ENCODE peak calls at places on chromosomes 16 and 17, in ten cellular contexts. One of them, this sample, is unnamed.

GRCh38 chr17:42052478-42052877 is 2.1 kb upstream of the C17orf113 start:
- DNase-seq in activated gamma-delta T cell treated with anti-CD3 and anti-CD28 coated beads, Interleukin-2, amount 50 U/mL, for 16 hours: no peak
- DNase-seq in cardiac fibroblast: no peak
- DNase-seq in Karpas-422: no peak
- DNase-seq in GDM1: no peak
- DNase-seq in T-cell: no peak
- DNase-seq in SK-N-DZ: no peak
- DNase-seq in mucosa of descending colon: no peak
- DNase-seq in ELR: no peak
- DNase-seq in activated T-helper 1 cell treated with anti-CD3 and anti-CD28 coated beads, Interleukin-12 subunit alpha, Interleukin-12 subunit beta, Interleukin-2, Interleukin-4 antibody, amounts not matched to agents 30 ng/mL and 10 ng/mL and 1 ng/mL, durations not matched to agents 14 hours and 24 hours and 36 hours: no peak
- DNase-seq in this sample: no peak

GRCh38 chr16:7086842-7087616 is 245.6 kb upstream of the RBFOX1 start:
- DNase-seq in mucosa of descending colon: no peak
- DNase-seq in GDM1: no peak
- DNase-seq in cardiac fibroblast: no peak
- DNase-seq in SK-N-DZ: peak
- DNase-seq in Karpas-422: no peak
- DNase-seq in T-cell: no peak
- DNase-seq in ELR: no peak
- DNase-seq in activated T-helper 1 cell treated with anti-CD3 and anti-CD28 coated beads, Interleukin-12 subunit alpha, Interleukin-12 subunit beta, Interleukin-2, Interleukin-4 antibody, amounts not matched to agents 30 ng/mL and 10 ng/mL and 1 ng/mL, durations not matched to agents 14 hours and 24 hours and 36 hours: no peak
- DNase-seq in activated gamma-delta T cell treated with anti-CD3 and anti-CD28 coated beads, Interleukin-2, amount 50 U/mL, for 16 hours: no peak
- DNase-seq in this sample: no peak

GRCh38 chr16:49019826-49020401 is 261.7 kb downstream of the CBLN1 start:
- DNase-seq in activated gamma-delta T cell treated with anti-CD3 and anti-CD28 coated beads, Interleukin-2, amount 50 U/mL, for 16 hours: no peak
- DNase-seq in cardiac fibroblast: no peak
- DNase-seq in GDM1: no peak
- DNase-seq in ELR: no peak
- DNase-seq in SK-N-DZ: no peak
- DNase-seq in mucosa of descending colon: no peak
- DNase-seq in T-cell: no peak
- DNase-seq in activated T-helper 1 cell treated with anti-CD3 and anti-CD28 coated beads, Interleukin-12 subunit alpha, Interleukin-12 subunit beta, Interleukin-2, Interleukin-4 antibody, amounts not matched to agents 30 ng/mL and 10 ng/mL and 1 ng/mL, durations not matched to agents 14 hours and 24 hours and 36 hours: no peak
- DNase-seq in Karpas-422: no peak
- DNase-seq in this sample: no peak

GRCh38 chr17:18356624-18357023 is 6.7 kb downstream of the SHMT1 start:
- DNase-seq in SK-N-DZ: no peak
- DNase-seq in activated T-helper 1 cell treated with anti-CD3 and anti-CD28 coated beads, Interleukin-12 subunit alpha, Interleukin-12 subunit beta, Interleukin-2, Interleukin-4 antibody, amounts not matched to agents 30 ng/mL and 10 ng/mL and 1 ng/mL, durations not matched to agents 14 hours and 24 hours and 36 hours: no peak
- DNase-seq in ELR: no peak
- DNase-seq in T-cell: no peak
- DNase-seq in Karpas-422: no peak
- DNase-seq in GDM1: no peak
- DNase-seq in mucosa of descending colon: no peak
- DNase-seq in activated gamma-delta T cell treated with anti-CD3 and anti-CD28 coated beads, Interleukin-2, amount 50 U/mL, for 16 hours: no peak
- DNase-seq in cardiac fibroblast: peak
- DNase-seq in this sample: no peak

GRCh38 chr16:5325932-5326331 is 228.3 kb upstream of the EEF2KMT start:
- DNase-seq in cardiac fibroblast: no peak
- DNase-seq in T-cell: no peak
- DNase-seq in ELR: no peak
- DNase-seq in mucosa of descending colon: no peak
- DNase-seq in activated gamma-delta T cell treated with anti-CD3 and anti-CD28 coated beads, Interleukin-2, amount 50 U/mL, for 16 hours: no peak
- DNase-seq in GDM1: no peak
- DNase-seq in SK-N-DZ: no peak
- DNase-seq in activated T-helper 1 cell treated with anti-CD3 and anti-CD28 coated beads, Interleukin-12 subunit alpha, Interleukin-12 subunit beta, Interleukin-2, Interleukin-4 antibody, amounts not matched to agents 30 ng/mL and 10 ng/mL and 1 ng/mL, durations not matched to agents 14 hours and 24 hours and 36 hours: no peak
- DNase-seq in Karpas-422: no peak
- DNase-seq in this sample: no peak

GRCh38 chr17:40862985-40863733 is 3.9 kb downstream of the KRT12 start:
- DNase-seq in Karpas-422: no peak
- DNase-seq in SK-N-DZ: peak
- DNase-seq in GDM1: no peak
- DNase-seq in activated T-helper 1 cell treated with anti-CD3 and anti-CD28 coated beads, Interleukin-12 subunit alpha, Interleukin-12 subunit beta, Interleukin-2, Interleukin-4 antibody, amounts not matched to agents 30 ng/mL and 10 ng/mL and 1 ng/mL, durations not matched to agents 14 hours and 24 hours and 36 hours: no peak
- DNase-seq in mucosa of descending colon: no peak
- DNase-seq in activated gamma-delta T cell treated with anti-CD3 and anti-CD28 coated beads, Interleukin-2, amount 50 U/mL, for 16 hours: no peak
- DNase-seq in ELR: no peak
- DNase-seq in cardiac fibroblast: peak
- DNase-seq in T-cell: no peak
- DNase-seq in this sample: peak

GRCh38 chr17:78709688-78710290 is 72.3 kb downstream of the CYTH1 start:
- DNase-seq in SK-N-DZ: peak
- DNase-seq in Karpas-422: no peak
- DNase-seq in GDM1: no peak
- DNase-seq in ELR: no peak
- DNase-seq in mucosa of descending colon: no peak
- DNase-seq in cardiac fibroblast: no peak
- DNase-seq in activated gamma-delta T cell treated with anti-CD3 and anti-CD28 coated beads, Interleukin-2, amount 50 U/mL, for 16 hours: no peak
- DNase-seq in activated T-helper 1 cell treated with anti-CD3 and anti-CD28 coated beads, Interleukin-12 subunit alpha, Interleukin-12 subunit beta, Interleukin-2, Interleukin-4 antibody, amounts not matched to agents 30 ng/mL and 10 ng/mL and 1 ng/mL, durations not matched to agents 14 hours and 24 hours and 36 hours: no peak
- DNase-seq in T-cell: no peak
- DNase-seq in this sample: no peak

GRCh38 chr16:457732-458400 is 32.4 kb downstream of the RAB11FIP3 start:
- DNase-seq in mucosa of descending colon: no peak
- DNase-seq in Karpas-422: no peak
- DNase-seq in T-cell: no peak
- DNase-seq in SK-N-DZ: no peak
- DNase-seq in GDM1: no peak
- DNase-seq in ELR: peak
- DNase-seq in activated T-helper 1 cell treated with anti-CD3 and anti-CD28 coated beads, Interleukin-12 subunit alpha, Interleukin-12 subunit beta, Interleukin-2, Interleukin-4 antibody, amounts not matched to agents 30 ng/mL and 10 ng/mL and 1 ng/mL, durations not matched to agents 14 hours and 24 hours and 36 hours: no peak
- DNase-seq in cardiac fibroblast: peak
- DNase-seq in activated gamma-delta T cell treated with anti-CD3 and anti-CD28 coated beads, Interleukin-2, amount 50 U/mL, for 16 hours: no peak
- DNase-seq in this sample: peak

GRCh38 chr17:10622610-10623485 is 34.3 kb downstream of the MYH3 start:
- DNase-seq in mucosa of descending colon: no peak
- DNase-seq in GDM1: no peak
- DNase-seq in activated T-helper 1 cell treated with anti-CD3 and anti-CD28 coated beads, Interleukin-12 subunit alpha, Interleukin-12 subunit beta, Interleukin-2, Interleukin-4 antibody, amounts not matched to agents 30 ng/mL and 10 ng/mL and 1 ng/mL, durations not matched to agents 14 hours and 24 hours and 36 hours: no peak
- DNase-seq in activated gamma-delta T cell treated with anti-CD3 and anti-CD28 coated beads, Interleukin-2, amount 50 U/mL, for 16 hours: no peak
- DNase-seq in T-cell: no peak
- DNase-seq in Karpas-422: no peak
- DNase-seq in cardiac fibroblast: no peak
- DNase-seq in ELR: peak
- DNase-seq in SK-N-DZ: no peak
- DNase-seq in this sample: no peak

GRCh38 chr17:2952174-2952845 is 111.1 kb downstream of the OR1D5 start:
- DNase-seq in SK-N-DZ: no peak
- DNase-seq in activated T-helper 1 cell treated with anti-CD3 and anti-CD28 coated beads, Interleukin-12 subunit alpha, Interleukin-12 subunit beta, Interleukin-2, Interleukin-4 antibody, amounts not matched to agents 30 ng/mL and 10 ng/mL and 1 ng/mL, durations not matched to agents 14 hours and 24 hours and 36 hours: no peak
- DNase-seq in cardiac fibroblast: no peak
- DNase-seq in Karpas-422: no peak
- DNase-seq in ELR: no peak
- DNase-seq in activated gamma-delta T cell treated with anti-CD3 and anti-CD28 coated beads, Interleukin-2, amount 50 U/mL, for 16 hours: no peak
- DNase-seq in T-cell: no peak
- DNase-seq in mucosa of descending colon: no peak
- DNase-seq in GDM1: no peak
- DNase-seq in this sample: no peak

GRCh38 chr17:82388223-82388921 is 16.8 kb downstream of the UTS2R start:
- DNase-seq in T-cell: no peak
- DNase-seq in ELR: peak
- DNase-seq in activated T-helper 1 cell treated with anti-CD3 and anti-CD28 coated beads, Interleukin-12 subunit alpha, Interleukin-12 subunit beta, Interleukin-2, Interleukin-4 antibody, amounts not matched to agents 30 ng/mL and 10 ng/mL and 1 ng/mL, durations not matched to agents 14 hours and 24 hours and 36 hours: no peak
- DNase-seq in SK-N-DZ: no peak
- DNase-seq in mucosa of descending colon: peak
- DNase-seq in Karpas-422: no peak
- DNase-seq in GDM1: no peak
- DNase-seq in activated gamma-delta T cell treated with anti-CD3 and anti-CD28 coated beads, Interleukin-2, amount 50 U/mL, for 16 hours: no peak
- DNase-seq in cardiac fibroblast: no peak
- DNase-seq in this sample: peak

GRCh38 chr16:81530814-81531213 is 86.2 kb downstream of the CMIP start:
- DNase-seq in Karpas-422: no peak
- DNase-seq in GDM1: no peak
- DNase-seq in activated gamma-delta T cell treated with anti-CD3 and anti-CD28 coated beads, Interleukin-2, amount 50 U/mL, for 16 hours: no peak
- DNase-seq in ELR: no peak
- DNase-seq in cardiac fibroblast: no peak
- DNase-seq in activated T-helper 1 cell treated with anti-CD3 and anti-CD28 coated beads, Interleukin-12 subunit alpha, Interleukin-12 subunit beta, Interleukin-2, Interleukin-4 antibody, amounts not matched to agents 30 ng/mL and 10 ng/mL and 1 ng/mL, durations not matched to agents 14 hours and 24 hours and 36 hours: no peak
- DNase-seq in T-cell: no peak
- DNase-seq in SK-N-DZ: no peak
- DNase-seq in mucosa of descending colon: no peak
- DNase-seq in this sample: no peak

GRCh38 chr17:31413871-31414589 is 22.6 kb downstream of the RAB11FIP4 start:
- DNase-seq in SK-N-DZ: no peak
- DNase-seq in Karpas-422: no peak
- DNase-seq in mucosa of descending colon: peak
- DNase-seq in activated gamma-delta T cell treated with anti-CD3 and anti-CD28 coated beads, Interleukin-2, amount 50 U/mL, for 16 hours: no peak
- DNase-seq in T-cell: no peak
- DNase-seq in ELR: peak
- DNase-seq in GDM1: no peak
- DNase-seq in cardiac fibroblast: peak
- DNase-seq in activated T-helper 1 cell treated with anti-CD3 and anti-CD28 coated beads, Interleukin-12 subunit alpha, Interleukin-12 subunit beta, Interleukin-2, Interleukin-4 antibody, amounts not matched to agents 30 ng/mL and 10 ng/mL and 1 ng/mL, durations not matched to agents 14 hours and 24 hours and 36 hours: no peak
- DNase-seq in this sample: no peak

GRCh38 chr17:29648005-29648404 is 25.3 kb upstream of the CORO6 start:
- DNase-seq in ELR: no peak
- DNase-seq in mucosa of descending colon: no peak
- DNase-seq in Karpas-422: no peak
- DNase-seq in GDM1: no peak
- DNase-seq in SK-N-DZ: no peak
- DNase-seq in activated T-helper 1 cell treated with anti-CD3 and anti-CD28 coated beads, Interleukin-12 subunit alpha, Interleukin-12 subunit beta, Interleukin-2, Interleukin-4 antibody, amounts not matched to agents 30 ng/mL and 10 ng/mL and 1 ng/mL, durations not matched to agents 14 hours and 24 hours and 36 hours: no peak
- DNase-seq in activated gamma-delta T cell treated with anti-CD3 and anti-CD28 coated beads, Interleukin-2, amount 50 U/mL, for 16 hours: no peak
- DNase-seq in cardiac fibroblast: no peak
- DNase-seq in T-cell: no peak
- DNase-seq in this sample: no peak

GRCh38 chr17:72530409-72530808 is 409.6 kb downstream of the SOX9 start:
- DNase-seq in cardiac fibroblast: no peak
- DNase-seq in activated gamma-delta T cell treated with anti-CD3 and anti-CD28 coated beads, Interleukin-2, amount 50 U/mL, for 16 hours: no peak
- DNase-seq in Karpas-422: no peak
- DNase-seq in SK-N-DZ: no peak
- DNase-seq in T-cell: no peak
- DNase-seq in mucosa of descending colon: no peak
- DNase-seq in GDM1: no peak
- DNase-seq in activated T-helper 1 cell treated with anti-CD3 and anti-CD28 coated beads, Interleukin-12 subunit alpha, Interleukin-12 subunit beta, Interleukin-2, Interleukin-4 antibody, amounts not matched to agents 30 ng/mL and 10 ng/mL and 1 ng/mL, durations not matched to agents 14 hours and 24 hours and 36 hours: no peak
- DNase-seq in ELR: no peak
- DNase-seq in this sample: no peak

GRCh38 chr17:81917565-81918332 is at the start of gene SIRT7:
- DNase-seq in GDM1: peak
- DNase-seq in activated T-helper 1 cell treated with anti-CD3 and anti-CD28 coated beads, Interleukin-12 subunit alpha, Interleukin-12 subunit beta, Interleukin-2, Interleukin-4 antibody, amounts not matched to agents 30 ng/mL and 10 ng/mL and 1 ng/mL, durations not matched to agents 14 hours and 24 hours and 36 hours: peak
- DNase-seq in mucosa of descending colon: peak
- DNase-seq in cardiac fibroblast: peak
- DNase-seq in SK-N-DZ: peak
- DNase-seq in activated gamma-delta T cell treated with anti-CD3 and anti-CD28 coated beads, Interleukin-2, amount 50 U/mL, for 16 hours: peak
- DNase-seq in ELR: peak
- DNase-seq in Karpas-422: peak
- DNase-seq in T-cell: peak
- DNase-seq in this sample: peak

GRCh38 chr17:19461139-19461538 is 50.1 kb downstream of the RNF112 start:
- DNase-seq in activated T-helper 1 cell treated with anti-CD3 and anti-CD28 coated beads, Interleukin-12 subunit alpha, Interleukin-12 subunit beta, Interleukin-2, Interleukin-4 antibody, amounts not matched to agents 30 ng/mL and 10 ng/mL and 1 ng/mL, durations not matched to agents 14 hours and 24 hours and 36 hours: no peak
- DNase-seq in SK-N-DZ: no peak
- DNase-seq in mucosa of descending colon: no peak
- DNase-seq in ELR: no peak
- DNase-seq in T-cell: no peak
- DNase-seq in activated gamma-delta T cell treated with anti-CD3 and anti-CD28 coated beads, Interleukin-2, amount 50 U/mL, for 16 hours: no peak
- DNase-seq in GDM1: no peak
- DNase-seq in cardiac fibroblast: no peak
- DNase-seq in Karpas-422: peak
- DNase-seq in this sample: peak

GRCh38 chr16:1434644-1435592 is 4.0 kb downstream of the PERCC1 start:
- DNase-seq in Karpas-422: no peak
- DNase-seq in activated gamma-delta T cell treated with anti-CD3 and anti-CD28 coated beads, Interleukin-2, amount 50 U/mL, for 16 hours: no peak
- DNase-seq in T-cell: no peak
- DNase-seq in ELR: no peak
- DNase-seq in mucosa of descending colon: no peak
- DNase-seq in SK-N-DZ: no peak
- DNase-seq in activated T-helper 1 cell treated with anti-CD3 and anti-CD28 coated beads, Interleukin-12 subunit alpha, Interleukin-12 subunit beta, Interleukin-2, Interleukin-4 antibody, amounts not matched to agents 30 ng/mL and 10 ng/mL and 1 ng/mL, durations not matched to agents 14 hours and 24 hours and 36 hours: no peak
- DNase-seq in GDM1: no peak
- DNase-seq in cardiac fibroblast: no peak
- DNase-seq in this sample: no peak

GRCh38 chr17:27384721-27385120 is 71.5 kb upstream of the KSR1 start:
- DNase-seq in cardiac fibroblast: peak
- DNase-seq in Karpas-422: no peak
- DNase-seq in mucosa of descending colon: no peak
- DNase-seq in activated gamma-delta T cell treated with anti-CD3 and anti-CD28 coated beads, Interleukin-2, amount 50 U/mL, for 16 hours: no peak
- DNase-seq in ELR: no peak
- DNase-seq in GDM1: no peak
- DNase-seq in activated T-helper 1 cell treated with anti-CD3 and anti-CD28 coated beads, Interleukin-12 subunit alpha, Interleukin-12 subunit beta, Interleukin-2, Interleukin-4 antibody, amounts not matched to agents 30 ng/mL and 10 ng/mL and 1 ng/mL, durations not matched to agents 14 hours and 24 hours and 36 hours: no peak
- DNase-seq in T-cell: no peak
- DNase-seq in SK-N-DZ: no peak
- DNase-seq in this sample: peak

GRCh38 chr16:337975-338575 is 14.4 kb downstream of the AXIN1 start:
- DNase-seq in cardiac fibroblast: no peak
- DNase-seq in Karpas-422: no peak
- DNase-seq in activated gamma-delta T cell treated with anti-CD3 and anti-CD28 coated beads, Interleukin-2, amount 50 U/mL, for 16 hours: no peak
- DNase-seq in mucosa of descending colon: no peak
- DNase-seq in ELR: no peak
- DNase-seq in activated T-helper 1 cell treated with anti-CD3 and anti-CD28 coated beads, Interleukin-12 subunit alpha, Interleukin-12 subunit beta, Interleukin-2, Interleukin-4 antibody, amounts not matched to agents 30 ng/mL and 10 ng/mL and 1 ng/mL, durations not matched to agents 14 hours and 24 hours and 36 hours: no peak
- DNase-seq in SK-N-DZ: no peak
- DNase-seq in GDM1: no peak
- DNase-seq in T-cell: no peak
- DNase-seq in this sample: no peak

GRCh38 chr17:56658648-56659047 is 65.1 kb downstream of the NOG start:
- DNase-seq in Karpas-422: no peak
- DNase-seq in activated gamma-delta T cell treated with anti-CD3 and anti-CD28 coated beads, Interleukin-2, amount 50 U/mL, for 16 hours: no peak
- DNase-seq in GDM1: no peak
- DNase-seq in cardiac fibroblast: no peak
- DNase-seq in SK-N-DZ: no peak
- DNase-seq in T-cell: no peak
- DNase-seq in activated T-helper 1 cell treated with anti-CD3 and anti-CD28 coated beads, Interleukin-12 subunit alpha, Interleukin-12 subunit beta, Interleukin-2, Interleukin-4 antibody, amounts not matched to agents 30 ng/mL and 10 ng/mL and 1 ng/mL, durations not matched to agents 14 hours and 24 hours and 36 hours: no peak
- DNase-seq in ELR: peak
- DNase-seq in mucosa of descending colon: no peak
- DNase-seq in this sample: no peak

GRCh38 chr17:40534431-40535189 is 30.7 kb downstream of the CCR7 start:
- DNase-seq in mucosa of descending colon: peak
- DNase-seq in GDM1: no peak
- DNase-seq in Karpas-422: no peak
- DNase-seq in ELR: no peak
- DNase-seq in SK-N-DZ: no peak
- DNase-seq in cardiac fibroblast: peak
- DNase-seq in T-cell: no peak
- DNase-seq in activated T-helper 1 cell treated with anti-CD3 and anti-CD28 coated beads, Interleukin-12 subunit alpha, Interleukin-12 subunit beta, Interleukin-2, Interleukin-4 antibody, amounts not matched to agents 30 ng/mL and 10 ng/mL and 1 ng/mL, durations not matched to agents 14 hours and 24 hours and 36 hours: no peak
- DNase-seq in activated gamma-delta T cell treated with anti-CD3 and anti-CD28 coated beads, Interleukin-2, amount 50 U/mL, for 16 hours: no peak
- DNase-seq in this sample: no peak

GRCh38 chr17:34765291-34765690 is 185.9 kb downstream of the TMEM132E start:
- DNase-seq in Karpas-422: no peak
- DNase-seq in ELR: no peak
- DNase-seq in activated T-helper 1 cell treated with anti-CD3 and anti-CD28 coated beads, Interleukin-12 subunit alpha, Interleukin-12 subunit beta, Interleukin-2, Interleukin-4 antibody, amounts not matched to agents 30 ng/mL and 10 ng/mL and 1 ng/mL, durations not matched to agents 14 hours and 24 hours and 36 hours: no peak
- DNase-seq in SK-N-DZ: no peak
- DNase-seq in T-cell: no peak
- DNase-seq in GDM1: no peak
- DNase-seq in activated gamma-delta T cell treated with anti-CD3 and anti-CD28 coated beads, Interleukin-2, amount 50 U/mL, for 16 hours: no peak
- DNase-seq in cardiac fibroblast: no peak
- DNase-seq in mucosa of descending colon: no peak
- DNase-seq in this sample: no peak

GRCh38 chr16:67528222-67528869 is at the start of gene RIPOR1:
- DNase-seq in mucosa of descending colon: peak
- DNase-seq in activated T-helper 1 cell treated with anti-CD3 and anti-CD28 coated beads, Interleukin-12 subunit alpha, Interleukin-12 subunit beta, Interleukin-2, Interleukin-4 antibody, amounts not matched to agents 30 ng/mL and 10 ng/mL and 1 ng/mL, durations not matched to agents 14 hours and 24 hours and 36 hours: peak
- DNase-seq in SK-N-DZ: peak
- DNase-seq in cardiac fibroblast: no peak
- DNase-seq in Karpas-422: no peak
- DNase-seq in ELR: peak
- DNase-seq in T-cell: no peak
- DNase-seq in activated gamma-delta T cell treated with anti-CD3 and anti-CD28 coated beads, Interleukin-2, amount 50 U/mL, for 16 hours: no peak
- DNase-seq in GDM1: no peak
- DNase-seq in this sample: peak

GRCh38 chr16:88348377-88349152 is 34.2 kb upstream of the ZNF469 start:
- DNase-seq in Karpas-422: no peak
- DNase-seq in cardiac fibroblast: no peak
- DNase-seq in activated T-helper 1 cell treated with anti-CD3 and anti-CD28 coated beads, Interleukin-12 subunit alpha, Interleukin-12 subunit beta, Interleukin-2, Interleukin-4 antibody, amounts not matched to agents 30 ng/mL and 10 ng/mL and 1 ng/mL, durations not matched to agents 14 hours and 24 hours and 36 hours: no peak
- DNase-seq in T-cell: no peak
- DNase-seq in ELR: no peak
- DNase-seq in activated gamma-delta T cell treated with anti-CD3 and anti-CD28 coated beads, Interleukin-2, amount 50 U/mL, for 16 hours: no peak
- DNase-seq in SK-N-DZ: no peak
- DNase-seq in GDM1: no peak
- DNase-seq in mucosa of descending colon: peak
- DNase-seq in this sample: no peak

GRCh38 chr17:36885761-36886365 is 51.4 kb upstream of the LHX1 start:
- DNase-seq in SK-N-DZ: no peak
- DNase-seq in activated gamma-delta T cell treated with anti-CD3 and anti-CD28 coated beads, Interleukin-2, amount 50 U/mL, for 16 hours: no peak
- DNase-seq in activated T-helper 1 cell treated with anti-CD3 and anti-CD28 coated beads, Interleukin-12 subunit alpha, Interleukin-12 subunit beta, Interleukin-2, Interleukin-4 antibody, amounts not matched to agents 30 ng/mL and 10 ng/mL and 1 ng/mL, durations not matched to agents 14 hours and 24 hours and 36 hours: no peak
- DNase-seq in GDM1: no peak
- DNase-seq in mucosa of descending colon: no peak
- DNase-seq in Karpas-422: no peak
- DNase-seq in ELR: no peak
- DNase-seq in T-cell: no peak
- DNase-seq in cardiac fibroblast: no peak
- DNase-seq in this sample: no peak

GRCh38 chr16:526181-527014 is 1.1 kb upstream of the CAPN15 start:
- DNase-seq in GDM1: no peak
- DNase-seq in Karpas-422: peak
- DNase-seq in ELR: peak
- DNase-seq in mucosa of descending colon: no peak
- DNase-seq in cardiac fibroblast: peak
- DNase-seq in activated T-helper 1 cell treated with anti-CD3 and anti-CD28 coated beads, Interleukin-12 subunit alpha, Interleukin-12 subunit beta, Interleukin-2, Interleukin-4 antibody, amounts not matched to agents 30 ng/mL and 10 ng/mL and 1 ng/mL, durations not matched to agents 14 hours and 24 hours and 36 hours: no peak
- DNase-seq in activated gamma-delta T cell treated with anti-CD3 and anti-CD28 coated beads, Interleukin-2, amount 50 U/mL, for 16 hours: no peak
- DNase-seq in SK-N-DZ: peak
- DNase-seq in T-cell: no peak
- DNase-seq in this sample: peak

GRCh38 chr17:50396261-50397110 is 837 bp downstream of the LRRC59 start:
- DNase-seq in cardiac fibroblast: peak
- DNase-seq in activated T-helper 1 cell treated with anti-CD3 and anti-CD28 coated beads, Interleukin-12 subunit alpha, Interleukin-12 subunit beta, Interleukin-2, Interleukin-4 antibody, amounts not matched to agents 30 ng/mL and 10 ng/mL and 1 ng/mL, durations not matched to agents 14 hours and 24 hours and 36 hours: no peak
- DNase-seq in activated gamma-delta T cell treated with anti-CD3 and anti-CD28 coated beads, Interleukin-2, amount 50 U/mL, for 16 hours: no peak
- DNase-seq in ELR: peak
- DNase-seq in SK-N-DZ: peak
- DNase-seq in mucosa of descending colon: peak
- DNase-seq in GDM1: no peak
- DNase-seq in T-cell: no peak
- DNase-seq in Karpas-422: peak
- DNase-seq in this sample: peak